ENCODE peak calls at places on chromosomes 3 and 15, in seven cellular contexts. X is EH; A is CD8-positive, alpha-beta T cell; Y is NCI-H1436; V is cardiac fibroblast; U is ecto neural progenitor cell; R is A172. T is an unnamed sample.

GRCh38 chr3:52441122-52441771 is 3.7 kb downstream of the SEMA3G start:
- DNase-seq in V (no peak), X (no peak), U (no peak), Y (no peak), A (no peak), R (no peak), T (no peak)

GRCh38 chr15:30882861-30883433 is 20.8 kb upstream of the FAN1 start:
- DNase-seq in A (no peak), Y (no peak), U (no peak), V (peak; percentile 11), X (no peak), R (peak; percentile 54), T (no peak)

GRCh38 chr15:100515758-100516157 is 13.0 kb downstream of the CERS3 start:
- DNase-seq in U (no peak), Y (no peak), X (no peak), R (no peak), V (no peak), A (no peak), T (no peak)

GRCh38 chr3:179069762-179070390 is 1.7 kb downstream of the ZMAT3 start:
- DNase-seq in Y (no peak), R (no peak), A (no peak), V (peak; percentile 45), U (no peak), X (peak; percentile 59), T (no peak)

GRCh38 chr3:85790445-85791030 is 831.7 kb downstream of the CADM2 start:
- DNase-seq in V (no peak), U (no peak), A (no peak), X (no peak), R (no peak), Y (no peak), T (no peak)

GRCh38 chr3:50126287-50127211 is 28.6 kb upstream of the SEMA3F start:
- DNase-seq in A (no peak), U (peak; percentile 60), Y (no peak), V (peak; percentile 69), R (peak; percentile 40), X (peak; percentile 88), T (peak; percentile 9)

GRCh38 chr15:60442763-60443162 is 36.2 kb downstream of the ICE2 start:
- DNase-seq in Y (no peak), V (no peak), U (no peak), X (peak; percentile 55), A (no peak), R (peak; percentile 17), T (no peak)

GRCh38 chr15:31360843-31361763 is 34.5 kb downstream of the KLF13 start:
- DNase-seq in X (no peak), R (no peak), A (peak; percentile 90), Y (peak; percentile 60), V (no peak), U (no peak), T (no peak)

GRCh38 chr3:44926172-44926571 is 49.8 kb downstream of the ZDHHC3 start:
- DNase-seq in A (no peak), R (no peak), X (no peak), U (no peak), V (no peak), Y (no peak), T (no peak)

GRCh38 chr3:165920984-165921383 is 83.8 kb upstream of the BCHE start:
- DNase-seq in X (no peak), R (no peak), A (no peak), U (no peak), Y (no peak), V (no peak), T (no peak)

GRCh38 chr15:67303490-67304363 is 49.1 kb downstream of the IQCH start:
- DNase-seq in A (no peak), X (peak; percentile 47), Y (peak; percentile 18), V (peak; percentile 55), R (peak; percentile 61), U (no peak), T (peak; percentile 53)

GRCh38 chr15:65184305-65184943 is 718 bp downstream of the CLPX start:
- DNase-seq in Y (no peak), A (peak; percentile 36), V (peak; percentile 54), U (peak; percentile 73), X (peak; percentile 73), R (peak; percentile 25), T (peak; percentile 30)

GRCh38 chr3:73791356-73791755 is 166.6 kb upstream of the PDZRN3 start:
- DNase-seq in R (no peak), V (no peak), Y (no peak), A (no peak), U (no peak), X (peak; percentile 42), T (no peak)

GRCh38 chr3:38548154-38548931 is 52.2 kb downstream of the EXOG start:
- DNase-seq in V (no peak), Y (no peak), U (peak; percentile 47), X (no peak), A (no peak), R (peak; percentile 82), T (no peak)

GRCh38 chr3:32460031-32460749 is 42.5 kb downstream of the CMTM6 start:
- DNase-seq in V (peak; percentile 17), X (no peak), A (peak; percentile 80), Y (no peak), R (no peak), U (peak; percentile 81), T (no peak)

GRCh38 chr3:99711361-99711760 is 73.0 kb downstream of the COL8A1 start:
- DNase-seq in Y (no peak), U (no peak), R (no peak), A (no peak), X (no peak), V (no peak), T (no peak)

GRCh38 chr15:39833515-39833981 is 50.9 kb upstream of the FSIP1 start:
- DNase-seq in R (no peak), A (no peak), X (peak; percentile 91), U (no peak), V (peak; percentile 51), Y (no peak), T (no peak)

GRCh38 chr3:191143224-191143623 is 55.8 kb upstream of the OSTN start:
- DNase-seq in Y (no peak), R (no peak), U (no peak), X (no peak), V (peak; percentile 25), A (no peak), T (no peak)

GRCh38 chr3:178320481-178321352 is 215.5 kb upstream of the KCNMB2 start:
- DNase-seq in A (no peak), U (no peak), V (peak; percentile 70), R (peak; percentile 41), Y (peak; percentile 27), X (peak; percentile 70), T (peak; percentile 55)

GRCh38 chr15:25173241-25174028 is 218.6 kb downstream of the SNRPN start:
- DNase-seq in U (no peak), Y (no peak), A (no peak), X (no peak), R (no peak), V (no peak), T (no peak)

GRCh38 chr15:55856506-55856905 is 113.6 kb upstream of the PRTG start:
- DNase-seq in X (peak; percentile 25), V (peak; percentile 42), U (no peak), Y (no peak), A (no peak), R (no peak), T (no peak)

GRCh38 chr15:34223904-34224596 is 766 bp upstream of the EMC4 start:
- DNase-seq in Y (no peak), X (no peak), A (no peak), R (peak; percentile 7), U (no peak), V (no peak), T (no peak)

GRCh38 chr3:112117826-112118571 is 15.0 kb downstream of the GCSAM start:
- DNase-seq in A (no peak), R (no peak), U (no peak), X (no peak), Y (no peak), V (no peak), T (no peak)

GRCh38 chr3:116339441-116340028 is 105.8 kb downstream of the LSAMP start:
- DNase-seq in V (peak; percentile 76), U (no peak), Y (no peak), X (peak; percentile 13), A (no peak), R (no peak), T (no peak)

GRCh38 chr15:48672206-48672605 is 26.7 kb upstream of the FBN1 start:
- DNase-seq in A (no peak), R (no peak), V (no peak), Y (no peak), U (no peak), X (no peak), T (no peak)

GRCh38 chr3:56802411-56802745 is 629 bp upstream of the ARHGEF3 start:
- DNase-seq in X (no peak), V (no peak), A (no peak), U (no peak), Y (no peak), R (no peak), T (no peak)

GRCh38 chr3:133152056-133152455 is 113.9 kb downstream of the TMEM108 start:
- DNase-seq in R (no peak), U (no peak), X (no peak), V (no peak), Y (peak; percentile 99), A (no peak), T (no peak)

T was measured in RCC 7860.